ENCODE peak calls at places on chromosomes 6 and 20, in ten cellular contexts. E, O, F, A, T, W, V, L, N and H are unnamed samples.

GRCh38 chr6:38404355-38404754 is 235.4 kb downstream of the BTBD9 start:
- DNase-seq in W (no peak), E (peak; percentile 19), O (no peak), V (no peak), T (no peak), F (peak; percentile 25), L (no peak), A (no peak), N (no peak), H (peak; percentile 79)

GRCh38 chr6:46637145-46637544 is 15.5 kb downstream of the CYP39A1 start:
- DNase-seq in F (peak; percentile 76), N (no peak), T (no peak), E (peak; percentile 86), L (no peak), A (no peak), O (no peak), V (no peak), W (peak; percentile 89), H (no peak)

GRCh38 chr6:89828988-89829590 is 591 bp upstream of the CASP8AP2 start:
- DNase-seq in V (no peak), W (peak; percentile 18), L (no peak), E (peak; percentile 13), T (peak; percentile 36), A (no peak), O (peak; percentile 57), N (no peak), F (no peak), H (peak; percentile 49)

GRCh38 chr6:154606457-154606856 is 96.0 kb upstream of the CNKSR3 start:
- DNase-seq in W (peak; percentile 17), O (no peak), E (no peak), V (peak; percentile 6), T (no peak), F (no peak), A (no peak), N (no peak), L (no peak), H (no peak)

GRCh38 chr6:95576621-95577316 is 566 bp upstream of the MANEA start:
- DNase-seq in E (peak; percentile 21), N (peak; percentile 34), T (no peak), O (no peak), A (no peak), F (peak; percentile 53), V (no peak), L (no peak), W (peak; percentile 33), H (peak; percentile 49)

GRCh38 chr6:41581381-41581991 is 35.3 kb downstream of the FOXP4 start:
- DNase-seq in N (no peak), L (peak; percentile 69), O (no peak), A (peak; percentile 93), W (peak; percentile 83), E (peak; percentile 91), T (no peak), F (peak; percentile 87), V (no peak), H (no peak)

GRCh38 chr6:68975064-68975463 is 340.0 kb downstream of the ADGRB3 start:
- DNase-seq in O (peak; percentile 20), T (peak; percentile 7), V (no peak), E (peak; percentile 14), W (no peak), F (peak; percentile 42), A (no peak), N (peak; percentile 46), L (no peak), H (peak; percentile 43)

GRCh38 chr20:1637226-1637625 is 17.4 kb upstream of the SIRPB1 start:
- DNase-seq in N (no peak), V (no peak), L (no peak), W (no peak), T (no peak), A (no peak), F (no peak), E (no peak), O (no peak), H (no peak)

GRCh38 chr20:1934578-1935573 is 39.7 kb downstream of the SIRPA start:
- DNase-seq in T (no peak), F (peak; percentile 98), V (no peak), A (no peak), O (no peak), N (no peak), L (peak; percentile 91), W (peak; percentile 97), E (peak; percentile 74), H (no peak)

GRCh38 chr6:101907356-101908217 is 514.1 kb downstream of the GRIK2 start:
- DNase-seq in A (no peak), L (no peak), W (no peak), E (no peak), O (no peak), N (no peak), F (no peak), V (no peak), T (no peak), H (no peak)

GRCh38 chr6:93902517-93902916 is 483.2 kb upstream of the EPHA7 start:
- DNase-seq in A (no peak), W (no peak), V (no peak), E (no peak), O (no peak), T (no peak), N (no peak), F (no peak), L (no peak), H (no peak)

GRCh38 chr20:18909254-18909653 is 95.7 kb downstream of the SCP2D1 start:
- DNase-seq in F (no peak), O (peak; percentile 4), L (no peak), W (no peak), V (no peak), E (no peak), A (no peak), N (no peak), T (no peak), H (no peak)

GRCh38 chr6:47414517-47415167 is 62.9 kb upstream of the CD2AP start:
- DNase-seq in N (no peak), F (peak; percentile 52), E (peak; percentile 54), W (peak; percentile 11), A (no peak), L (no peak), T (no peak), V (no peak), O (no peak), H (no peak)

GRCh38 chr20:20505554-20505953 is 137.7 kb downstream of the INSM1 start:
- DNase-seq in N (no peak), L (no peak), W (no peak), A (no peak), V (no peak), F (no peak), O (no peak), E (no peak), T (no peak), H (no peak)

GRCh38 chr6:98984102-98984501 is 36.4 kb upstream of the FBXL4 start:
- DNase-seq in T (no peak), A (no peak), L (no peak), W (no peak), F (no peak), E (no peak), O (no peak), N (no peak), V (no peak), H (no peak)

GRCh38 chr6:63598251-63599036 is 26.2 kb downstream of the LOC128125822 start:
- DNase-seq in T (peak; percentile 66), E (peak; percentile 51), V (peak; percentile 68), W (peak; percentile 60), F (peak; percentile 69), O (peak; percentile 65), A (peak; percentile 35), L (peak; percentile 42), N (peak; percentile 46), H (peak; percentile 82)

GRCh38 chr6:148771212-148771601 is 24.4 kb downstream of the UST start:
- DNase-seq in W (no peak), F (no peak), T (no peak), E (no peak), O (no peak), L (no peak), N (peak; percentile 88), V (no peak), A (no peak), H (peak; percentile 80)

GRCh38 chr6:13432526-13433218 is 54.7 kb downstream of the GFOD1 start:
- DNase-seq in A (no peak), E (no peak), O (no peak), W (peak; percentile 63), L (no peak), F (no peak), N (no peak), T (no peak), V (no peak), H (no peak)

GRCh38 chr6:167469101-167469500 is 144.2 kb downstream of the TTLL2 start:
- DNase-seq in N (no peak), O (no peak), F (no peak), V (no peak), L (no peak), W (no peak), E (no peak), A (no peak), T (no peak), H (no peak)

GRCh38 chr6:166604328-166604727 is 17.9 kb upstream of the RAMACL start:
- DNase-seq in L (no peak), T (no peak), V (no peak), E (no peak), F (no peak), W (no peak), N (no peak), O (no peak), A (no peak), H (no peak)

GRCh38 chr6:142746524-142746923 is 198.5 kb downstream of the HIVEP2 start:
- DNase-seq in N (no peak), O (peak; percentile 53), T (no peak), F (peak; percentile 30), E (no peak), L (peak; percentile 20), A (no peak), V (peak; percentile 21), W (peak; percentile 42), H (no peak)

GRCh38 chr6:6569043-6569442 is 19.5 kb upstream of the LY86 start:
- DNase-seq in A (no peak), N (no peak), E (no peak), W (no peak), F (no peak), T (no peak), V (no peak), L (no peak), O (no peak), H (no peak)

GRCh38 chr20:4513720-4514119 is 208.0 kb upstream of the PRND start:
- DNase-seq in W (peak; percentile 88), F (peak; percentile 90), N (no peak), L (no peak), V (no peak), E (peak; percentile 94), T (no peak), A (no peak), O (no peak), H (no peak)

GRCh38 chr6:155196891-155197290 is 66.9 kb upstream of the CLDN20 start:
- DNase-seq in V (no peak), A (no peak), E (no peak), W (no peak), T (no peak), O (no peak), L (no peak), N (peak; percentile 15), F (no peak), H (no peak)

GRCh38 chr6:3789018-3789895 is 37.7 kb upstream of the PXDC1 start:
- DNase-seq in A (no peak), W (peak; percentile 56), F (no peak), V (no peak), T (no peak), O (no peak), L (no peak), E (peak; percentile 69), N (no peak), H (no peak)

GRCh38 chr20:16952965-16953364 is 204.8 kb downstream of the OTOR start:
- DNase-seq in A (no peak), F (no peak), V (no peak), O (no peak), W (no peak), N (no peak), L (no peak), T (no peak), E (no peak), H (no peak)

GRCh38 chr6:152952866-152953509 is 29.9 kb downstream of the FBXO5 start:
- DNase-seq in L (no peak), V (no peak), N (peak; percentile 21), O (no peak), E (peak; percentile 57), F (peak; percentile 70), A (no peak), T (no peak), W (peak; percentile 65), H (peak; percentile 1)

GRCh38 chr6:53464942-53465460 is 79.9 kb downstream of the GCLC start:
- DNase-seq in T (peak; percentile 43), E (peak; percentile 37), F (peak; percentile 20), W (peak; percentile 79), L (peak; percentile 50), A (no peak), V (no peak), O (no peak), N (no peak), H (no peak)